ENCODE peak calls at places on chromosomes 11 and 22, in seven cellular contexts. Y is NCI-H774; H is activated CD4-positive, alpha-beta T cell treated with anti-CD3 and anti-CD28 coated beads for 1 hour; E is GM03348; R is NCI-H2107; U is HFFc6; D is pulmonary artery endothelial cell. V is an unnamed sample.

GRCh38 chr22:50183141-50183971 is 2.4 kb upstream of the TRABD start:
- DNase-seq in Y (no peak), H (no peak), E (no peak), R (no peak), U (no peak), D (no peak), V (no peak)

GRCh38 chr11:6705905-6706535 is 22.9 kb upstream of the MRPL17 start:
- DNase-seq in Y (peak), H (no peak), E (peak), R (peak), U (peak), D (no peak), V (no peak)

GRCh38 chr11:70155386-70155785 is 47.7 kb upstream of the FADD start:
- DNase-seq in Y (no peak), H (no peak), E (no peak), R (no peak), U (no peak), D (no peak), V (no peak)

GRCh38 chr11:117524784-117525183 is 197.1 kb downstream of the CEP164 start:
- DNase-seq in Y (no peak), H (no peak), E (no peak), R (no peak), U (no peak), D (no peak), V (no peak)

GRCh38 chr11:44453871-44454270 is 111.6 kb upstream of the CD82 start:
- DNase-seq in Y (no peak), H (no peak), E (no peak), R (no peak), U (no peak), D (no peak), V (no peak)

GRCh38 chr11:78787696-78788095 is 213.0 kb upstream of the NARS2 start:
- DNase-seq in Y (no peak), H (no peak), E (no peak), R (no peak), U (no peak), D (no peak), V (no peak)

GRCh38 chr11:73597340-73597955 is 464 bp downstream of the FAM168A start:
- DNase-seq in Y (no peak), H (no peak), E (peak), R (no peak), U (no peak), D (no peak), V (no peak)

GRCh38 chr11:14029971-14030531 is 67.5 kb downstream of the SPON1 start:
- DNase-seq in Y (peak), H (no peak), E (peak), R (no peak), U (no peak), D (no peak), V (no peak)

GRCh38 chr11:3159296-3160190 is 5.6 kb downstream of the OSBPL5 start:
- DNase-seq in Y (no peak), H (no peak), E (no peak), R (no peak), U (no peak), D (no peak), V (no peak)

GRCh38 chr11:44159848-44160721 is 64.6 kb downstream of the EXT2 start:
- DNase-seq in Y (no peak), H (no peak), E (no peak), R (no peak), U (no peak), D (no peak), V (no peak)

GRCh38 chr11:706957-707816 is 1.2 kb downstream of the EPS8L2 start:
- DNase-seq in Y (no peak), H (no peak), E (peak), R (no peak), U (no peak), D (no peak), V (no peak)

GRCh38 chr11:61102667-61103491 is 590 bp downstream of the CD5 start:
- DNase-seq in Y (no peak), H (no peak), E (no peak), R (no peak), U (no peak), D (no peak), V (no peak)

GRCh38 chr11:117940736-117941135 is 11.5 kb upstream of the TMPRSS13 start:
- DNase-seq in Y (no peak), H (no peak), E (no peak), R (no peak), U (no peak), D (no peak), V (no peak)

GRCh38 chr22:42401562-42402334 is 30.5 kb downstream of the NFAM1 start:
- DNase-seq in Y (no peak), H (no peak), E (no peak), R (no peak), U (no peak), D (no peak), V (no peak)

GRCh38 chr11:27228891-27229290 is 134.1 kb downstream of the CCDC34 start:
- DNase-seq in Y (no peak), H (no peak), E (no peak), R (no peak), U (no peak), D (no peak), V (no peak)

GRCh38 chr22:40660725-40661124 is 18.6 kb upstream of the MCHR1 start:
- DNase-seq in Y (no peak), H (no peak), E (no peak), R (no peak), U (no peak), D (no peak), V (no peak)

GRCh38 chr11:118691926-118692830 is 12.7 kb upstream of the TREH start:
- DNase-seq in Y (no peak), H (peak), E (peak), R (no peak), U (peak), D (no peak), V (no peak)

GRCh38 chr11:105189586-105189985 is 50.0 kb upstream of the CARD18 start:
- DNase-seq in Y (no peak), H (no peak), E (peak), R (no peak), U (no peak), D (no peak), V (no peak)

GRCh38 chr22:28232231-28232630 is 313.2 kb upstream of the PITPNB start:
- DNase-seq in Y (no peak), H (no peak), E (no peak), R (no peak), U (no peak), D (no peak), V (no peak)

GRCh38 chr11:72038491-72038890 is 39.8 kb downstream of the IL18BP start:
- DNase-seq in Y (no peak), H (no peak), E (peak), R (no peak), U (peak), D (no peak), V (no peak)

V was measured in HCT116.